ENCODE peak calls at places on chromosomes 11 and 22, in seven cellular contexts. One of them, this sample, is unnamed.

GRCh38 chr11:118569670-118570069 is 2.5 kb upstream of the ARCN1 start:
- DNase-seq in body of pancreas: no peak
- DNase-seq in mammary epithelial cell: no peak
- DNase-seq in activated CD8-positive, alpha-beta memory T cell treated with anti-CD3 and anti-CD28 coated beads for 1 hour: no peak
- DNase-seq in AG04450: no peak
- DNase-seq in B cell: no peak
- DNase-seq in renal cortical epithelial cell: no peak
- DNase-seq in this sample: no peak

GRCh38 chr11:35524780-35525179 is 636 bp downstream of the PAMR1 start:
- DNase-seq in body of pancreas: no peak
- DNase-seq in mammary epithelial cell: peak
- DNase-seq in activated CD8-positive, alpha-beta memory T cell treated with anti-CD3 and anti-CD28 coated beads for 1 hour: no peak
- DNase-seq in AG04450: no peak
- DNase-seq in B cell: no peak
- DNase-seq in renal cortical epithelial cell: no peak
- DNase-seq in this sample: no peak

GRCh38 chr22:38949889-38950405 is 7.5 kb upstream of the APOBEC3A start:
- DNase-seq in body of pancreas: no peak
- DNase-seq in mammary epithelial cell: no peak
- DNase-seq in activated CD8-positive, alpha-beta memory T cell treated with anti-CD3 and anti-CD28 coated beads for 1 hour: no peak
- DNase-seq in AG04450: no peak
- DNase-seq in B cell: no peak
- DNase-seq in renal cortical epithelial cell: no peak
- DNase-seq in this sample: no peak

GRCh38 chr11:117861151-117862018 is 15.1 kb downstream of the FXYD6 start:
- DNase-seq in body of pancreas: no peak
- DNase-seq in mammary epithelial cell: no peak
- DNase-seq in activated CD8-positive, alpha-beta memory T cell treated with anti-CD3 and anti-CD28 coated beads for 1 hour: no peak
- DNase-seq in AG04450: no peak
- DNase-seq in B cell: no peak
- DNase-seq in renal cortical epithelial cell: no peak
- DNase-seq in this sample: no peak

GRCh38 chr11:61297741-61298140 is 2.6 kb upstream of the VWCE start:
- DNase-seq in body of pancreas: no peak
- DNase-seq in mammary epithelial cell: peak
- DNase-seq in activated CD8-positive, alpha-beta memory T cell treated with anti-CD3 and anti-CD28 coated beads for 1 hour: no peak
- DNase-seq in AG04450: peak
- DNase-seq in B cell: no peak
- DNase-seq in renal cortical epithelial cell: peak
- DNase-seq in this sample: no peak

GRCh38 chr11:116379185-116379828 is 393.5 kb downstream of the BUD13 start:
- DNase-seq in body of pancreas: peak
- DNase-seq in mammary epithelial cell: no peak
- DNase-seq in activated CD8-positive, alpha-beta memory T cell treated with anti-CD3 and anti-CD28 coated beads for 1 hour: no peak
- DNase-seq in AG04450: no peak
- DNase-seq in B cell: no peak
- DNase-seq in renal cortical epithelial cell: peak
- DNase-seq in this sample: no peak

GRCh38 chr11:79390923-79391322 is 49.9 kb downstream of the TENM4 start:
- DNase-seq in body of pancreas: no peak
- DNase-seq in mammary epithelial cell: no peak
- DNase-seq in activated CD8-positive, alpha-beta memory T cell treated with anti-CD3 and anti-CD28 coated beads for 1 hour: no peak
- DNase-seq in AG04450: no peak
- DNase-seq in B cell: no peak
- DNase-seq in renal cortical epithelial cell: peak
- DNase-seq in this sample: no peak

GRCh38 chr11:70788247-70789022 is 390.1 kb downstream of the CTTN start:
- DNase-seq in body of pancreas: no peak
- DNase-seq in mammary epithelial cell: peak
- DNase-seq in activated CD8-positive, alpha-beta memory T cell treated with anti-CD3 and anti-CD28 coated beads for 1 hour: no peak
- DNase-seq in AG04450: peak
- DNase-seq in B cell: no peak
- DNase-seq in renal cortical epithelial cell: peak
- DNase-seq in this sample: no peak

GRCh38 chr11:117573326-117573725 is 223.7 kb downstream of the DSCAML1 start:
- DNase-seq in body of pancreas: no peak
- DNase-seq in mammary epithelial cell: no peak
- DNase-seq in activated CD8-positive, alpha-beta memory T cell treated with anti-CD3 and anti-CD28 coated beads for 1 hour: no peak
- DNase-seq in AG04450: no peak
- DNase-seq in B cell: no peak
- DNase-seq in renal cortical epithelial cell: no peak
- DNase-seq in this sample: no peak

GRCh38 chr11:63917685-63918523 is 940 bp upstream of the RCOR2 start:
- DNase-seq in body of pancreas: peak
- DNase-seq in mammary epithelial cell: no peak
- DNase-seq in activated CD8-positive, alpha-beta memory T cell treated with anti-CD3 and anti-CD28 coated beads for 1 hour: no peak
- DNase-seq in AG04450: no peak
- DNase-seq in B cell: peak
- DNase-seq in renal cortical epithelial cell: no peak
- DNase-seq in this sample: peak

GRCh38 chr11:76670475-76671235 is at the start of gene LRRC32:
- DNase-seq in body of pancreas: peak
- DNase-seq in mammary epithelial cell: no peak
- DNase-seq in activated CD8-positive, alpha-beta memory T cell treated with anti-CD3 and anti-CD28 coated beads for 1 hour: no peak
- DNase-seq in AG04450: no peak
- DNase-seq in B cell: peak
- DNase-seq in renal cortical epithelial cell: no peak
- DNase-seq in this sample: no peak

GRCh38 chr22:17853066-17853465 is 78.8 kb upstream of the BID start:
- DNase-seq in body of pancreas: no peak
- DNase-seq in mammary epithelial cell: no peak
- DNase-seq in activated CD8-positive, alpha-beta memory T cell treated with anti-CD3 and anti-CD28 coated beads for 1 hour: no peak
- DNase-seq in AG04450: no peak
- DNase-seq in B cell: no peak
- DNase-seq in renal cortical epithelial cell: no peak
- DNase-seq in this sample: no peak

GRCh38 chr11:122788781-122789535 is 49.3 kb upstream of the CRTAM start:
- DNase-seq in body of pancreas: no peak
- DNase-seq in mammary epithelial cell: no peak
- DNase-seq in activated CD8-positive, alpha-beta memory T cell treated with anti-CD3 and anti-CD28 coated beads for 1 hour: no peak
- DNase-seq in AG04450: no peak
- DNase-seq in B cell: no peak
- DNase-seq in renal cortical epithelial cell: no peak
- DNase-seq in this sample: no peak

GRCh38 chr22:48959496-48959895 is 868.2 kb downstream of the BRD1 start:
- DNase-seq in body of pancreas: no peak
- DNase-seq in mammary epithelial cell: no peak
- DNase-seq in activated CD8-positive, alpha-beta memory T cell treated with anti-CD3 and anti-CD28 coated beads for 1 hour: no peak
- DNase-seq in AG04450: no peak
- DNase-seq in B cell: no peak
- DNase-seq in renal cortical epithelial cell: no peak
- DNase-seq in this sample: no peak

GRCh38 chr11:57399221-57399620 is 8.8 kb upstream of the PRG2 start:
- DNase-seq in body of pancreas: no peak
- DNase-seq in mammary epithelial cell: peak
- DNase-seq in activated CD8-positive, alpha-beta memory T cell treated with anti-CD3 and anti-CD28 coated beads for 1 hour: no peak
- DNase-seq in AG04450: no peak
- DNase-seq in B cell: no peak
- DNase-seq in renal cortical epithelial cell: peak
- DNase-seq in this sample: no peak